ENCODE peak calls at places on chromosomes 4 and X, in four cellular contexts. B is H9, L is A549, Y is uterus. W is an unnamed sample.

GRCh38 chr4:26619784-26620183 is 35.9 kb downstream of the TBC1D19 start:
- DNase-seq in B (no peak), L (no peak), Y (no peak), W (no peak)

GRCh38 chr4:67483868-67484602 is 61.3 kb downstream of the CENPC start:
- DNase-seq in B (peak; percentile 43), L (no peak), Y (no peak), W (no peak)

GRCh38 chr4:28973591-28974350 is 1746.4 kb upstream of the PCDH7 start:
- DNase-seq in B (no peak), L (no peak), Y (no peak), W (no peak)

GRCh38 chrX:70039758-70040157 is 10.0 kb downstream of the AWAT2 start:
- DNase-seq in B (no peak), L (no peak), Y (no peak), W (no peak)

GRCh38 chr4:130422255-130422654 is 1326.3 kb downstream of the C4orf33 start:
- DNase-seq in B (no peak), L (no peak), Y (no peak), W (no peak)

GRCh38 chr4:173835863-173836262 is 305.8 kb upstream of the HAND2 start:
- DNase-seq in B (peak; percentile 35), L (no peak), Y (peak; percentile 27), W (no peak)

GRCh38 chr4:23163649-23164436 is 471.1 kb downstream of the GBA3 start:
- DNase-seq in B (no peak), L (peak; percentile 2), Y (no peak), W (no peak)

GRCh38 chr4:133711817-133712216 is 489.8 kb downstream of the PABPC4L start:
- DNase-seq in B (no peak), L (peak; percentile 23), Y (no peak), W (no peak)

GRCh38 chr4:121668368-121669162 is 28.2 kb downstream of the ANXA5 start:
- DNase-seq in B (no peak), L (no peak), Y (no peak), W (no peak)

GRCh38 chr4:41693629-41694028 is 54.9 kb downstream of the PHOX2B start:
- DNase-seq in B (no peak), L (peak; percentile 45), Y (no peak), W (no peak)

GRCh38 chr4:67885727-67886126 is 1.9 kb upstream of the TMPRSS11D start:
- DNase-seq in B (no peak), L (peak; percentile 29), Y (no peak), W (no peak)

GRCh38 chrX:129824620-129825019 is 19.1 kb downstream of the ZDHHC9 start:
- DNase-seq in B (no peak), L (no peak), Y (no peak), W (no peak)

GRCh38 chrX:129823523-129823922 is 20.2 kb downstream of the ZDHHC9 start:
- DNase-seq in B (no peak), L (no peak), Y (no peak), W (no peak)

GRCh38 chrX:129825746-129826505 is 17.8 kb downstream of the ZDHHC9 start:
- DNase-seq in B (no peak), L (no peak), Y (no peak), W (no peak)

GRCh38 chrX:129823115-129823514 is 20.6 kb downstream of the ZDHHC9 start:
- DNase-seq in B (no peak), L (peak; percentile 58), Y (peak; percentile 32), W (no peak)
- TF ChIP-seq CTCF in B (peak; percentile 70), L (peak; percentile 58), Y (peak; percentile 34), W (no peak)

DNA sequence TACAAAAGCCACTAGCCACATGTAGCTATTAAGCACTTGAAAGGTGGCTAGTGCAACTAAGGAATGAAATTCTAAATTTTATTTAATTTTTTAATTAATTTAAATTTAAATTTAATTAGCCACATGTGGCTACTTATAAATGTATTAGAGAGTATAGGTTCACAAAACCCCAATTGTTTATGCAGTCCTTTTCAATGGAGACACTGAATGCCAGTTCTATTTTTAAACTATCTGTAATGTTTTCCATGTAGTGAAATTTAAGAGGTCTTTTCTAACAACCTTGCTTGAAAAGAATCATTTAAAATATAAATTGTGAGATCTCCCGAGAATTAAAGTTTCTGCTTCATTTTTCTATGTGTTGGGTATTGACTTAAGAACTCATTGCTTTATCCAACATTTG is 153.0 kb downstream of the REELD1 start:
- DNase-seq in B (no peak), L (no peak), Y (no peak), W (no peak)
- H3K27ac ChIP-seq in B (no peak overlapping the region), L (no peak overlapping the region), Y (no peak overlapping the region), W (no peak overlapping the region)

DNA sequence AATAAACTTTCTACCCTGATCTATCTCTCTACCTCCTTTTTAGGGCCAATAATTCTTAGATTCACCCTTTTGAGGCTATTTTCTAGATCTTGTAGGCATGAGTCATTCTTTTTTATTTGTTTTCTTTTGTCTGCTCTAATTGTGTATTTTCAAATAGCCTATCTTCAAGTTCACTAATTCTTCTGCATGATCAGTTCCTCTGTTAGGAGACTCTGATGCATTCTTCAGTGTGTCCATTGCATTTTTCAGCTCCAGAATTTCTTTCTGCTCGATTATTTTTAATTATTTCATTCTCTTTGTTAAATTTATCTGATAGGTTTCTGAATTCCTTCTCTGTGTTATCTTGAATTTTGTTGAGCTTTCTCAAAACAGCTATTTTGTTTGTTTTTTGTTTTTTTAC is 11.3 kb downstream of the CXorf58 start:
- DNase-seq in B (no peak), L (no peak), Y (no peak), W (no peak)
- TF ChIP-seq CTCF in B (no peak), L (no peak), Y (no peak), W (no peak)

GRCh38 chr4:112245383-112245782 is 13.8 kb downstream of the AP1AR start:
- DNase-seq in B (no peak), L (no peak), Y (no peak), W (no peak)

GRCh38 chr4:112253382-112254000 is 21.9 kb downstream of the AP1AR start:
- DNase-seq in B (no peak), L (no peak), Y (no peak), W (no peak)

GRCh38 chr4:112247021-112247420 is 15.4 kb downstream of the AP1AR start:
- DNase-seq in B (no peak), L (no peak), Y (no peak), W (no peak)

GRCh38 chr4:112252234-112252633 is 20.6 kb downstream of the AP1AR start:
- DNase-seq in B (no peak), L (no peak), Y (no peak), W (no peak)

GRCh38 chr4:112251044-112251632 is 19.6 kb downstream of the AP1AR start:
- DNase-seq in B (no peak), L (no peak), Y (no peak), W (no peak)
- H3K27ac ChIP-seq in B (no peak overlapping the region), L (no peak overlapping the region), Y (no peak overlapping the region), W (no peak overlapping the region)

W was measured in coronary artery.